ENCODE peak calls at places on chromosomes 3 and 15, in ten cellular contexts. One of them, this sample, is unnamed.

GRCh38 chr15:74790080-74790916 is 8.4 kb downstream of the CSK start:
- DNase-seq in cardiac muscle cell: peak
- DNase-seq in fibroblast of mammary gland: peak
- DNase-seq in PC-3: no peak
- DNase-seq in sigmoid colon: peak
- DNase-seq in PC-9: peak
- DNase-seq in lung: no peak
- DNase-seq in astrocyte: peak
- DNase-seq in hepatocyte: peak
- DNase-seq in IMR-90: peak
- DNase-seq in this sample: no peak

GRCh38 chr15:56390739-56391267 is 25.6 kb downstream of the TEX9 start:
- DNase-seq in cardiac muscle cell: peak
- DNase-seq in IMR-90: peak
- DNase-seq in PC-3: no peak
- DNase-seq in astrocyte: peak
- DNase-seq in sigmoid colon: no peak
- DNase-seq in fibroblast of mammary gland: peak
- DNase-seq in lung: no peak
- DNase-seq in PC-9: no peak
- DNase-seq in hepatocyte: no peak
- DNase-seq in this sample: no peak

GRCh38 chr15:59190291-59190690 is 16.4 kb upstream of the LDHAL6B start:
- DNase-seq in fibroblast of mammary gland: no peak
- DNase-seq in PC-3: no peak
- DNase-seq in IMR-90: no peak
- DNase-seq in sigmoid colon: no peak
- DNase-seq in hepatocyte: no peak
- DNase-seq in PC-9: no peak
- DNase-seq in lung: no peak
- DNase-seq in astrocyte: peak
- DNase-seq in cardiac muscle cell: no peak
- DNase-seq in this sample: no peak

GRCh38 chr3:30625541-30626438 is 19.4 kb downstream of the TGFBR2 start:
- DNase-seq in hepatocyte: peak
- DNase-seq in fibroblast of mammary gland: peak
- DNase-seq in cardiac muscle cell: peak
- DNase-seq in lung: no peak
- DNase-seq in PC-9: peak
- DNase-seq in PC-3: peak
- DNase-seq in sigmoid colon: no peak
- DNase-seq in astrocyte: peak
- DNase-seq in IMR-90: peak
- DNase-seq in this sample: no peak

GRCh38 chr3:50231581-50231980 is 4.4 kb upstream of the GNAI2 start:
- DNase-seq in cardiac muscle cell: no peak
- DNase-seq in fibroblast of mammary gland: no peak
- DNase-seq in IMR-90: no peak
- DNase-seq in PC-3: no peak
- DNase-seq in PC-9: no peak
- DNase-seq in astrocyte: no peak
- DNase-seq in lung: no peak
- DNase-seq in sigmoid colon: no peak
- DNase-seq in hepatocyte: no peak
- DNase-seq in this sample: no peak

GRCh38 chr15:94856267-94856854 is 625.0 kb downstream of the MCTP2 start:
- DNase-seq in PC-3: no peak
- DNase-seq in cardiac muscle cell: no peak
- DNase-seq in PC-9: no peak
- DNase-seq in IMR-90: no peak
- DNase-seq in fibroblast of mammary gland: no peak
- DNase-seq in lung: no peak
- DNase-seq in astrocyte: no peak
- DNase-seq in sigmoid colon: no peak
- DNase-seq in hepatocyte: no peak
- DNase-seq in this sample: no peak

GRCh38 chr15:70111203-70112017 is 13.7 kb upstream of the TLE3 start:
- DNase-seq in hepatocyte: peak
- DNase-seq in PC-3: peak
- DNase-seq in cardiac muscle cell: peak
- DNase-seq in PC-9: peak
- DNase-seq in sigmoid colon: peak
- DNase-seq in fibroblast of mammary gland: peak
- DNase-seq in astrocyte: peak
- DNase-seq in lung: no peak
- DNase-seq in IMR-90: peak
- DNase-seq in this sample: no peak

GRCh38 chr15:93861413-93861812 is 369.9 kb upstream of the MCTP2 start:
- DNase-seq in lung: no peak
- DNase-seq in fibroblast of mammary gland: peak
- DNase-seq in PC-3: no peak
- DNase-seq in cardiac muscle cell: peak
- DNase-seq in sigmoid colon: no peak
- DNase-seq in astrocyte: peak
- DNase-seq in hepatocyte: no peak
- DNase-seq in PC-9: no peak
- DNase-seq in IMR-90: no peak
- DNase-seq in this sample: no peak

DNA sequence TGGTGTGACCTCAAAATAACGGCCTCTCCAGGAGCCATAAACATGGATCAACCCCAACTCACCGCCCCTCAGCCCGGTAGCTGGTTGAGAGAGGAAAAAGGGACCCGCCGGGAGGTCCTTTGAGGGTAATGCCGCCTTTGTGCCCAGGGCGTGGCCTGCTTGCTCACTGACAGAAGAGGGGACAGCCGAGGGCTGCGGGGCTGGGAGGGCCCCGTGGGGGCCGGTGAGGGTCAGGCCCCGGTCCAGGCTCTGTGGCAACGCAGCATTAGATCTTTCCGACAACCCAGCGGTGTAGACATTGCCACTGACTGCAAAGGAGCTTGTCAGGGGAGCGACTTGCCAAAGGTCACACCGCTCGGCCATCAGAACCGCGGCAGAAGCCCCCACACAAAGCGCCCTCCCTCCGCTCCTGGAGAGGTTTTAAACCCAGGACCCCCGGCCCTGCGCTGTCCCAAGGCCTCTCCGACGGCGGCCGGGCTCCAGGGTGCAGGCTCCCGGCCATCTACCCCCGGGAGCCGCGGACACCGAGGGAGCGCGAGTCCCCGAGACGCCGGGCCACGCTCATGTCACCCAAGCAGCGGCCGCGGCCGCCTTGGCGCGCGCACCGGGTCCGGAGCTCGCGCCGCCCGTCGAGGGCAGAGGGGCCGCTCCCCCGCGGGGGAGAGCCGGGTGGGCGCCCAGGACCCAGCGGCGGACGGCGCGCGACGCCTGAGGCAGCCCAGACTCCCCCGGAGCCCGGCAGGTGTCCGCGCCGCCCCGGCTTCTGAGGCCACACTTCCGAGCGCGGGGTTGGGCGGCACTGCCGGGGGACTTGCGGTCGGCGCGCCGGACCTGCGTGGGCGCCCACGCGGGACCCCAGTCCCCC is 975 bp downstream of the PCSK6 start:
- DNase-seq in sigmoid colon: no peak
- DNase-seq in lung: no peak
- DNase-seq in PC-9: no peak
- DNase-seq in IMR-90: no peak
- DNase-seq in astrocyte: no peak
- DNase-seq in PC-3: no peak
- DNase-seq in hepatocyte: peak
- DNase-seq in cardiac muscle cell: no peak
- DNase-seq in fibroblast of mammary gland: no peak
- DNase-seq in this sample: no peak
- TF ChIP-seq CTCF in sigmoid colon: no peak
- TF ChIP-seq CTCF in lung: no peak
- TF ChIP-seq CTCF in PC-9: no peak
- TF ChIP-seq CTCF in IMR-90: no peak
- TF ChIP-seq CTCF in astrocyte: no peak
- TF ChIP-seq CTCF in PC-3: no peak
- TF ChIP-seq CTCF in hepatocyte: no peak
- TF ChIP-seq CTCF in cardiac muscle cell: no peak
- TF ChIP-seq CTCF in fibroblast of mammary gland: no peak
- TF ChIP-seq CTCF in this sample: no peak

GRCh38 chr3:158739661-158740060 is 7.4 kb upstream of the RARRES1 start:
- DNase-seq in sigmoid colon: no peak
- DNase-seq in IMR-90: no peak
- DNase-seq in cardiac muscle cell: no peak
- DNase-seq in PC-3: no peak
- DNase-seq in PC-9: no peak
- DNase-seq in hepatocyte: no peak
- DNase-seq in fibroblast of mammary gland: no peak
- DNase-seq in astrocyte: no peak
- DNase-seq in lung: no peak
- DNase-seq in this sample: no peak
- TF ChIP-seq CTCF in sigmoid colon: no peak
- TF ChIP-seq CTCF in IMR-90: no peak
- TF ChIP-seq CTCF in cardiac muscle cell: no peak
- TF ChIP-seq CTCF in PC-3: no peak
- TF ChIP-seq CTCF in PC-9: no peak
- TF ChIP-seq CTCF in hepatocyte: no peak
- TF ChIP-seq CTCF in fibroblast of mammary gland: no peak
- TF ChIP-seq CTCF in astrocyte: no peak
- TF ChIP-seq CTCF in lung: no peak
- TF ChIP-seq CTCF in this sample: no peak

GRCh38 chr3:97821810-97822775 is at the start of gene CRYBG3:
- DNase-seq in IMR-90: peak
- DNase-seq in fibroblast of mammary gland: peak
- DNase-seq in PC-3: peak
- DNase-seq in hepatocyte: peak
- DNase-seq in PC-9: peak
- DNase-seq in astrocyte: peak
- DNase-seq in lung: peak
- DNase-seq in sigmoid colon: peak
- DNase-seq in cardiac muscle cell: peak
- DNase-seq in this sample: peak
- TF ChIP-seq CTCF in IMR-90: peak
- TF ChIP-seq CTCF in fibroblast of mammary gland: peak
- TF ChIP-seq CTCF in PC-3: peak
- TF ChIP-seq CTCF in hepatocyte: peak
- TF ChIP-seq CTCF in PC-9: peak
- TF ChIP-seq CTCF in astrocyte: no peak
- TF ChIP-seq CTCF in lung: no peak
- TF ChIP-seq CTCF in sigmoid colon: no peak
- TF ChIP-seq CTCF in cardiac muscle cell: peak
- TF ChIP-seq CTCF in this sample: peak

DNA sequence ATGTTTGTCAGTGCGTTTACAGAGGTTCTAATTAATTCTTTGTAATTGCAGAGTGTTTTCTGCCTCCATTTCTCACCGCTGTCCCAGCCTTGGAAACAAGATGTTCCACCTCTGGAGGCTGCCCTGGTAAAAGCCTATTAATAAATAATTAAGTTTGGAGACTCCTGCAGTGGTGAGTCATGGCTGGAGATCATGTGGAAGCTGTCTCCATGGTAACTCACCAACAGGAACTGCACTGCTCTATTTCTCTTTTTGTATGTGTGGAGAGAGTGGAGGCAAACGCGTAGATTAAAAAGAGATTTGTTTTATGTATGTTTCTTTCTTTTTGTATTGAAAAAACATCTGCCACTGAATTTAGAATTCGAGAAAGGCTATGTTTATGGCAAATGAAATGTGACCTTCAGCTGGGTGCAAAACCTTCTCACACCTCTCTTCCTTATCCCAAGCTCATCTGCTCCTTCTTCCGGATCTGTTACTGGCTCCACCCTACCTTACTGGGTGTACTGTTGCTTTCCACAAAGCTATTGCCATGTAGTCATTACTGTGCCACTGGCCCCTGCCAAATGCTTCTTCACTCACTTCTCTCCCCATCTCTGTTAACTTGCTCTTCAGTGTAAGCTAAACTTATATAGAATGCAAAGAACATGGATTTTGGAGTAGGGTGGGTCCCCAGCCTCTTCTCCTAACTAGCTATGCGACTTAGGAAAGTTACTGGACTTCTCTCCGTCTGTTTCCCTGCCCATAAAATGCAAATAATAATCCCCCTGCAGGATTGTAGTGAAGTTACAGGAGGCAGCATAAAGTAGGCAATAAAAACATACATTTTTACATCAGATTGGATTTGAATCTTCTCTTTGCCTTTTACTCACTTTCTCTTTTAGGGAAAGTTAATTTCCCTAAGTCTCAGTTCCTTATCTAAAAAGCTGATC is 778.5 kb downstream of the NTRK3 start:
- DNase-seq in PC-9: peak
- DNase-seq in hepatocyte: peak
- DNase-seq in fibroblast of mammary gland: peak
- DNase-seq in cardiac muscle cell: peak
- DNase-seq in PC-3: peak
- DNase-seq in IMR-90: peak
- DNase-seq in astrocyte: peak
- DNase-seq in sigmoid colon: peak
- DNase-seq in lung: peak
- DNase-seq in this sample: no peak
- TF ChIP-seq CTCF in PC-9: no peak
- TF ChIP-seq CTCF in hepatocyte: peak
- TF ChIP-seq CTCF in fibroblast of mammary gland: no peak
- TF ChIP-seq CTCF in cardiac muscle cell: no peak
- TF ChIP-seq CTCF in PC-3: peak
- TF ChIP-seq CTCF in IMR-90: no peak
- TF ChIP-seq CTCF in astrocyte: peak
- TF ChIP-seq CTCF in sigmoid colon: no peak
- TF ChIP-seq CTCF in lung: no peak
- TF ChIP-seq CTCF in this sample: peak

DNA sequence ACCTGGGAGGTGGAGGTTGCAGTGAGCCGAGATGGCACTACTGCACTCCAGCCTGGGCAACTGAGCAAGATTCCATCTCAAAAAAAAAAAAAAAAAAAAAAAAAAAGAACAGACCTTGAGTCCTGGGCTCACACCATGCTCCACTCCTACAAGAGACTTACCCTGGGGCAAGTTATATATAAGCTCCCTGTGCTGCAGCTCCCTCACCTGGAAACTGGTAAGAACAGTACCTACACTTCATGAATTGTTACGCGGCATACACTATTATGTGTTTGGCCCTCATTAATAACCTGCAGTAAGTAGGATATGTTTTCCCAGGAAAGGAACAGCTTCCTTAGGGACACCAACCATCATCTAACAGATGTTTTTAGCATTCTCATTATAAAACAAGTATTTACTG is 119.6 kb downstream of the FMN1 start:
- DNase-seq in IMR-90: no peak
- DNase-seq in hepatocyte: no peak
- DNase-seq in astrocyte: no peak
- DNase-seq in fibroblast of mammary gland: no peak
- DNase-seq in PC-3: peak
- DNase-seq in cardiac muscle cell: no peak
- DNase-seq in lung: no peak
- DNase-seq in sigmoid colon: no peak
- DNase-seq in PC-9: no peak
- DNase-seq in this sample: no peak
- TF ChIP-seq CTCF in IMR-90: no peak
- TF ChIP-seq CTCF in hepatocyte: no peak
- TF ChIP-seq CTCF in astrocyte: no peak
- TF ChIP-seq CTCF in fibroblast of mammary gland: no peak
- TF ChIP-seq CTCF in PC-3: peak
- TF ChIP-seq CTCF in cardiac muscle cell: no peak
- TF ChIP-seq CTCF in lung: no peak
- TF ChIP-seq CTCF in sigmoid colon: no peak
- TF ChIP-seq CTCF in PC-9: no peak
- TF ChIP-seq CTCF in this sample: no peak